ENCODE peak calls at places on chromosomes 5 and 9, in five cellular contexts. J, Z, A, N and H are unnamed samples.

GRCh38 chr5:169071-169727 is 22.1 kb upstream of the LRRC14B start:
- DNase-seq in N (peak), J (no peak), A (no peak), Z (no peak), H (no peak)

GRCh38 chr5:178194026-178194425 is 6.9 kb upstream of the GMCL2 start:
- DNase-seq in J (no peak), A (no peak), Z (no peak), N (no peak), H (no peak)

GRCh38 chr5:68505917-68506860 is 290.6 kb downstream of the PIK3R1 start:
- DNase-seq in N (no peak), J (no peak), Z (no peak), A (no peak), H (no peak)

GRCh38 chr9:136339958-136340310 is 12.6 kb downstream of the GPSM1 start:
- DNase-seq in Z (no peak), J (no peak), N (no peak), A (no peak), H (no peak)

GRCh38 chr5:72355706-72356299 is 35.6 kb downstream of the PTCD2 start:
- DNase-seq in Z (no peak), N (peak), J (no peak), A (no peak), H (peak)

GRCh38 chr5:142151436-142152382 is 43.1 kb downstream of the NDFIP1 start:
- DNase-seq in N (peak), A (no peak), Z (no peak), J (peak), H (no peak)

GRCh38 chr5:106759581-106759980 is 911.2 kb downstream of the EFNA5 start:
- DNase-seq in Z (no peak), A (no peak), J (no peak), N (no peak), H (no peak)

GRCh38 chr5:105639068-105639467 is 2031.7 kb downstream of the EFNA5 start:
- DNase-seq in J (no peak), Z (no peak), N (no peak), A (no peak), H (no peak)

GRCh38 chr5:90390933-90391332 is 18.6 kb downstream of the CETN3 start:
- DNase-seq in A (no peak), J (no peak), N (no peak), Z (no peak), H (no peak)

GRCh38 chr5:36575367-36575781 is 31.0 kb upstream of the SLC1A3 start:
- DNase-seq in A (no peak), J (no peak), N (no peak), Z (no peak), H (no peak)

GRCh38 chr5:30040483-30041116 is 1152.9 kb upstream of the CDH6 start:
- DNase-seq in N (peak), J (no peak), Z (peak), A (no peak), H (peak)

GRCh38 chr9:93592389-93593021 is 16.1 kb downstream of the PHF2 start:
- DNase-seq in J (no peak), N (no peak), Z (no peak), A (no peak), H (no peak)

GRCh38 chr9:114737118-114737517 is 55.1 kb upstream of the TEX48 start:
- DNase-seq in J (peak), N (no peak), A (no peak), Z (no peak), H (no peak)

GRCh38 chr5:82155305-82155704 is 122.8 kb downstream of the RPS23 start:
- DNase-seq in J (no peak), N (no peak), A (no peak), Z (no peak), H (no peak)

GRCh38 chr5:116273458-116274242 is 188.8 kb downstream of the COMMD10 start:
- DNase-seq in J (no peak), N (no peak), Z (no peak), A (no peak), H (no peak)

GRCh38 chr5:96584712-96585111 is 77.5 kb upstream of the CAST start:
- DNase-seq in A (no peak), J (no peak), Z (no peak), N (no peak), H (no peak)

GRCh38 chr5:14397717-14398116 is 183.9 kb upstream of the OTULINL start:
- DNase-seq in A (no peak), J (no peak), Z (no peak), N (peak), H (no peak)

GRCh38 chr9:88979791-88980190 is 11.5 kb upstream of the S1PR3 start:
- DNase-seq in J (no peak), Z (no peak), A (no peak), N (no peak), H (no peak)

GRCh38 chr5:154010660-154011059 is 28.1 kb downstream of the FAM114A2 start:
- DNase-seq in A (no peak), Z (no peak), J (no peak), N (peak), H (no peak)

GRCh38 chr9:101428909-101429308 is 6.7 kb downstream of the ALDOB start:
- DNase-seq in J (no peak), Z (no peak), N (no peak), A (no peak), H (no peak)

GRCh38 chr9:4301971-4302427 is 2.1 kb upstream of the GLIS3 start:
- DNase-seq in Z (no peak), J (no peak), A (no peak), N (peak), H (no peak)

GRCh38 chr9:13575558-13575957 is 296.1 kb upstream of the MPDZ start:
- DNase-seq in Z (no peak), N (no peak), A (no peak), J (no peak), H (no peak)

GRCh38 chr9:138102246-138103051 is 224.9 kb downstream of the CACNA1B start:
- DNase-seq in J (no peak), Z (no peak), A (no peak), N (no peak), H (no peak)

GRCh38 chr9:74865177-74865576 is 22.5 kb downstream of the TRPM6 start:
- DNase-seq in J (no peak), A (no peak), Z (no peak), N (no peak), H (no peak)

GRCh38 chr9:3948826-3949578 is 350.9 kb downstream of the GLIS3 start:
- DNase-seq in N (peak), A (no peak), Z (no peak), J (no peak), H (no peak)

GRCh38 chr9:117487555-117488175 is 72.8 kb upstream of the ASTN2 start:
- DNase-seq in Z (peak), A (peak), N (peak), J (peak), H (peak)

GRCh38 chr9:93910598-93910997 is 44.6 kb downstream of the BARX1 start:
- DNase-seq in Z (no peak), N (no peak), A (no peak), J (no peak), H (no peak)

GRCh38 chr9:20566401-20566800 is 55.9 kb downstream of the MLLT3 start:
- DNase-seq in Z (no peak), A (no peak), J (no peak), N (no peak), H (no peak)

GRCh38 chr9:89730715-89731114 is 125.9 kb downstream of the GADD45G start:
- DNase-seq in Z (no peak), N (no peak), A (no peak), J (no peak), H (no peak)

GRCh38 chr9:33184947-33185346 is 17.8 kb upstream of the B4GALT1 start:
- DNase-seq in N (no peak), Z (no peak), A (no peak), J (no peak), H (no peak)

GRCh38 chr9:100346836-100347235 is 5.9 kb downstream of the TEX10 start:
- DNase-seq in A (no peak), Z (no peak), N (no peak), J (no peak), H (no peak)

GRCh38 chr9:69090943-69091342 is 55.4 kb downstream of the FXN start:
- DNase-seq in A (no peak), J (no peak), Z (no peak), N (no peak), H (no peak)

GRCh38 chr9:114005371-114006154 is 72.5 kb downstream of the AMBP start:
- DNase-seq in J (no peak), Z (no peak), A (no peak), N (no peak), H (no peak)

GRCh38 chr5:168549554-168549953 is 20.4 kb downstream of the FBLL1 start:
- DNase-seq in Z (no peak), J (no peak), A (no peak), N (no peak), H (no peak)

GRCh38 chr5:37015795-37016666 is 139.5 kb downstream of the NIPBL start:
- DNase-seq in A (no peak), N (peak), J (no peak), Z (no peak), H (no peak)

GRCh38 chr5:146296245-146296644 is 42.4 kb upstream of the POU4F3 start:
- DNase-seq in N (no peak), J (no peak), A (no peak), Z (no peak), H (no peak)

GRCh38 chr5:54109931-54110330 is 200.4 kb downstream of the ARL15 start:
- DNase-seq in Z (no peak), J (no peak), A (no peak), N (no peak), H (no peak)